ENCODE peak calls at places on chromosomes 12 and 14, in six cellular contexts. X is tibial nerve, S is BE2C, W is WTC11, J is uterus, Q is fibroblast of lung. E is an unnamed sample.

GRCh38 chr12:65934480-65935115 is 110.3 kb downstream of the HMGA2 start:
- DNase-seq in Q (no peak), X (no peak), S (no peak), W (no peak), J (no peak), E (no peak)

GRCh38 chr12:92717202-92717601 is 14.4 kb downstream of the PLEKHG7 start:
- DNase-seq in X (no peak), Q (peak), J (no peak), W (peak), S (no peak), E (no peak)

GRCh38 chr12:5783274-5783920 is 161.7 kb downstream of the ANO2 start:
- DNase-seq in J (no peak), S (no peak), W (no peak), Q (no peak), X (no peak), E (no peak)

GRCh38 chr12:116266220-116266619 is 11.3 kb downstream of the MED13L start:
- DNase-seq in W (no peak), S (no peak), Q (peak), J (no peak), X (no peak), E (no peak)

GRCh38 chr12:76636141-76636692 is 76.6 kb upstream of the OSBPL8 start:
- DNase-seq in W (no peak), S (no peak), Q (no peak), X (no peak), J (no peak), E (peak)

GRCh38 chr14:99815696-99816095 is 22.5 kb downstream of the EML1 start:
- DNase-seq in Q (no peak), J (no peak), X (no peak), W (no peak), S (no peak), E (no peak)

GRCh38 chr12:72543777-72544467 is 271.8 kb downstream of the TRHDE start:
- DNase-seq in J (no peak), S (no peak), W (no peak), Q (no peak), X (no peak), E (no peak)

GRCh38 chr12:51635371-51635770 is 44.3 kb downstream of the SCN8A start:
- DNase-seq in X (no peak), W (no peak), S (no peak), Q (no peak), J (no peak), E (no peak)

GRCh38 chr14:96067985-96068930 is 29.1 kb downstream of the C14orf132 start:
- DNase-seq in Q (no peak), S (no peak), J (no peak), X (no peak), W (no peak), E (no peak)

GRCh38 chr12:464484-465267 is 4.9 kb downstream of the B4GALNT3 start:
- DNase-seq in W (no peak), S (no peak), Q (no peak), X (no peak), J (no peak), E (no peak)

GRCh38 chr14:91585856-91586255 is 75.7 kb upstream of the PPP4R3A start:
- DNase-seq in W (no peak), Q (no peak), X (no peak), J (no peak), S (no peak), E (no peak)

GRCh38 chr14:74488788-74489397 is 4.2 kb downstream of the NPC2 start:
- DNase-seq in S (no peak), W (no peak), Q (peak), J (no peak), X (no peak), E (peak)

GRCh38 chr14:92597873-92598548 is 84.4 kb downstream of the RIN3 start:
- DNase-seq in S (no peak), X (no peak), J (no peak), W (no peak), Q (no peak), E (no peak)

GRCh38 chr14:92598549-92598905 is 84.9 kb downstream of the RIN3 start:
- DNase-seq in J (no peak), W (no peak), X (no peak), S (no peak), Q (no peak), E (no peak)

GRCh38 chr14:92599786-92600185 is 86.2 kb downstream of the RIN3 start:
- DNase-seq in Q (no peak), X (no peak), W (no peak), J (no peak), S (no peak), E (no peak)

GRCh38 chr14:92595267-92595666 is 81.7 kb downstream of the RIN3 start:
- DNase-seq in J (no peak), Q (no peak), X (no peak), W (no peak), S (no peak), E (no peak)

GRCh38 chr14:92596328-92596943 is 82.9 kb downstream of the RIN3 start:
- DNase-seq in J (no peak), X (no peak), Q (no peak), W (no peak), S (no peak), E (peak)
- TF ChIP-seq CTCF in J (no peak), X (no peak), Q (no peak), W (no peak), S (peak), E (no peak)

GRCh38 chr14:42911642-42912041 is 1305.0 kb downstream of the LRFN5 start:
- DNase-seq in Q (peak), J (no peak), S (no peak), X (no peak), W (no peak), E (no peak)
- TF ChIP-seq CTCF in Q (no peak), J (no peak), S (no peak), X (no peak), W (no peak), E (no peak)

GRCh38 chr14:63045234-63045611 is at the start of gene KCNH5:
- DNase-seq in X (no peak), S (peak), Q (peak), W (peak), J (no peak), E (peak)

GRCh38 chr14:63045612-63046320 is 508 bp upstream of the KCNH5 start:
- DNase-seq in S (peak), J (no peak), X (no peak), Q (peak), W (peak), E (peak)

GRCh38 chr14:63039800-63040380 is 5.4 kb downstream of the KCNH5 start:
- DNase-seq in X (no peak), S (peak), W (no peak), Q (peak), J (no peak), E (peak)
- TF ChIP-seq CTCF in X (no peak), S (peak), W (no peak), Q (peak), J (no peak), E (peak)

GRCh38 chr14:70317969-70318634 is 41.4 kb downstream of the COX16 start:
- DNase-seq in W (peak), X (no peak), Q (peak), J (no peak), S (peak), E (peak)

GRCh38 chr14:70320294-70320693 is 39.2 kb downstream of the COX16 start:
- DNase-seq in S (no peak), X (no peak), J (no peak), Q (no peak), W (no peak), E (no peak)

GRCh38 chr14:70317091-70317968 is 42.2 kb downstream of the COX16 start:
- DNase-seq in W (no peak), Q (no peak), X (no peak), S (no peak), J (no peak), E (no peak)

GRCh38 chr14:70318635-70319013 is 40.9 kb downstream of the COX16 start:
- DNase-seq in W (no peak), Q (no peak), J (no peak), X (no peak), S (no peak), E (no peak)

DNA sequence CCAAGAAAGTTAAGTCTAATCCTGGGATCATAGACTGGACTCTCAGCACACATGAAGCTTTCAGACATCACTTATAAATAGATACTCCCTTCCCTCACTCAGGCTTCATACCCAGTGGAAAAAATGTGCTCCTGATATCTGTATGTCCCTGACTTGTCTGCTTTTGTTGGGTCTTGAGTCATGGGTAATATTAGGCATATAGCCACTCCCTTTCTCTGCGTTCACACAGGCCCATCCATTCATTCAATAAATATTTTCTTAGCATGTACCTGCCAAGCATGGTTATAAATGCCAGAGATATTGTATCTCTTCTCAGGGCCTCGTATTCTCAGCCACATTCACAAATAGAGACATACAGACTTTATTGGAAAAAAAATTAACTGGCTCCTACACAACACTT is 43.5 kb downstream of the COX16 start:
- DNase-seq in Q (no peak), X (no peak), W (no peak), J (no peak), S (no peak), E (no peak)
- TF ChIP-seq CTCF in Q (no peak), X (no peak), W (no peak), J (no peak), S (no peak), E (no peak)